ENCODE peak calls at places on chromosomes 7 and 10, in ten cellular contexts. G is upper lobe of right lung; B is cardiac fibroblast; C is CD4-positive, alpha-beta memory T cell; L is LoVo; R is OCI-M1; M is SK-N-SH; E is T-helper 1 cell; F is GM23248; I is endothelial cell of umbilical vein. Q is an unnamed sample.

GRCh38 chr7:148982596-148983219 is 45.6 kb downstream of the PDIA4 start:
- DNase-seq in G (no peak), B (peak), C (no peak), L (no peak), R (peak), M (peak), E (no peak), F (peak), I (peak), Q (peak)

GRCh38 chr10:87656431-87657072 is 3.1 kb upstream of the PAPSS2 start:
- DNase-seq in G (no peak), B (peak), C (peak), L (peak), R (peak), M (peak), E (peak), F (peak), I (peak), Q (peak)

GRCh38 chr7:38934536-38934935 is 25.5 kb upstream of the VPS41 start:
- DNase-seq in G (no peak), B (no peak), C (no peak), L (no peak), R (no peak), M (no peak), E (no peak), F (no peak), I (no peak), Q (no peak)

GRCh38 chr7:90288154-90288553 is 33.0 kb downstream of the FAM237B start:
- DNase-seq in G (no peak), B (no peak), C (no peak), L (no peak), R (no peak), M (no peak), E (no peak), F (no peak), I (no peak), Q (no peak)

GRCh38 chr7:125847706-125848105 is 918.1 kb upstream of the POT1 start:
- DNase-seq in G (no peak), B (no peak), C (no peak), L (no peak), R (no peak), M (no peak), E (no peak), F (no peak), I (no peak), Q (no peak)

GRCh38 chr10:122243560-122243959 is 27.5 kb upstream of the BTBD16 start:
- DNase-seq in G (no peak), B (peak), C (no peak), L (no peak), R (no peak), M (no peak), E (no peak), F (no peak), I (no peak), Q (no peak)

GRCh38 chr7:116377721-116378120 is 121.8 kb upstream of the CAV2 start:
- DNase-seq in G (no peak), B (no peak), C (no peak), L (no peak), R (no peak), M (no peak), E (no peak), F (no peak), I (no peak), Q (no peak)

GRCh38 chr10:5583525-5584175 is 58.9 kb downstream of the CALML3 start:
- DNase-seq in G (peak), B (peak), C (no peak), L (no peak), R (no peak), M (peak), E (no peak), F (no peak), I (no peak), Q (no peak)

GRCh38 chr10:26479766-26480492 is 41.8 kb downstream of the APBB1IP start:
- DNase-seq in G (no peak), B (no peak), C (peak), L (no peak), R (peak), M (no peak), E (no peak), F (no peak), I (no peak), Q (no peak)

GRCh38 chr10:86036544-86036831 is 330.1 kb downstream of the GRID1 start:
- DNase-seq in G (no peak), B (no peak), C (no peak), L (no peak), R (no peak), M (no peak), E (no peak), F (no peak), I (no peak), Q (no peak)

GRCh38 chr10:44756235-44756634 is 154.9 kb upstream of the TMEM72 start:
- DNase-seq in G (no peak), B (peak), C (no peak), L (no peak), R (no peak), M (no peak), E (no peak), F (peak), I (peak), Q (no peak)

GRCh38 chr7:91079491-91079890 is 184.7 kb upstream of the FZD1 start:
- DNase-seq in G (no peak), B (peak), C (no peak), L (no peak), R (no peak), M (no peak), E (no peak), F (peak), I (no peak), Q (no peak)

GRCh38 chr10:92240289-92241157 is 50.4 kb downstream of the CPEB3 start:
- DNase-seq in G (no peak), B (peak), C (peak), L (peak), R (peak), M (peak), E (peak), F (peak), I (peak), Q (peak)

GRCh38 chr7:138741453-138741735 is 40.2 kb upstream of the SVOPL start:
- DNase-seq in G (no peak), B (no peak), C (no peak), L (no peak), R (no peak), M (no peak), E (no peak), F (no peak), I (no peak), Q (no peak)

GRCh38 chr7:149494738-149495368 is 2.8 kb downstream of the ZNF746 start:
- DNase-seq in G (no peak), B (peak), C (no peak), L (no peak), R (peak), M (no peak), E (no peak), F (peak), I (no peak), Q (no peak)

GRCh38 chr10:110706690-110707098 is 62.6 kb downstream of the RBM20 start:
- DNase-seq in G (no peak), B (peak), C (no peak), L (peak), R (peak), M (no peak), E (no peak), F (peak), I (no peak), Q (no peak)

GRCh38 chr7:129438839-129439640 is 4.8 kb downstream of the STRIP2 start:
- DNase-seq in G (no peak), B (peak), C (no peak), L (peak), R (peak), M (no peak), E (no peak), F (peak), I (peak), Q (peak)

GRCh38 chr7:107934991-107935770 is 44.2 kb downstream of the DLD start:
- DNase-seq in G (no peak), B (no peak), C (no peak), L (no peak), R (no peak), M (no peak), E (no peak), F (peak), I (no peak), Q (no peak)

GRCh38 chr10:14707441-14707840 is 67.3 kb downstream of the FAM107B start:
- DNase-seq in G (no peak), B (peak), C (no peak), L (no peak), R (no peak), M (peak), E (no peak), F (no peak), I (no peak), Q (no peak)

GRCh38 chr10:65571011-65571570 is 1354.7 kb upstream of the LRRTM3 start:
- DNase-seq in G (no peak), B (peak), C (no peak), L (peak), R (peak), M (peak), E (no peak), F (no peak), I (peak), Q (peak)

GRCh38 chr7:108211382-108212201 is 81.4 kb upstream of the LAMB4 start:
- DNase-seq in G (no peak), B (peak), C (no peak), L (peak), R (peak), M (no peak), E (no peak), F (peak), I (peak), Q (peak)

GRCh38 chr7:99011706-99012404 is 132.1 kb downstream of the SMURF1 start:
- DNase-seq in G (no peak), B (no peak), C (no peak), L (no peak), R (no peak), M (no peak), E (no peak), F (no peak), I (no peak), Q (no peak)

GRCh38 chr7:148700693-148701092 is 2.0 kb downstream of the CUL1 start:
- DNase-seq in G (no peak), B (peak), C (peak), L (no peak), R (peak), M (peak), E (peak), F (peak), I (peak), Q (no peak)

GRCh38 chr10:108852211-108852610 is 1071.1 kb downstream of the XPNPEP1 start:
- DNase-seq in G (no peak), B (no peak), C (no peak), L (no peak), R (peak), M (no peak), E (no peak), F (no peak), I (no peak), Q (no peak)

GRCh38 chr7:143906895-143907294 is 4.9 kb upstream of the TCAF1 start:
- DNase-seq in G (no peak), B (no peak), C (no peak), L (no peak), R (no peak), M (no peak), E (no peak), F (no peak), I (no peak), Q (no peak)

GRCh38 chr7:118111347-118111746 is 72.6 kb upstream of the LSM8 start:
- DNase-seq in G (no peak), B (no peak), C (no peak), L (no peak), R (no peak), M (no peak), E (no peak), F (peak), I (no peak), Q (no peak)

GRCh38 chr10:28592953-28593352 is 60.0 kb downstream of the WAC start:
- DNase-seq in G (no peak), B (peak), C (no peak), L (peak), R (peak), M (no peak), E (no peak), F (peak), I (peak), Q (peak)

GRCh38 chr10:111347386-111348005 is 270.7 kb downstream of the ADRA2A start:
- DNase-seq in G (no peak), B (no peak), C (no peak), L (no peak), R (no peak), M (no peak), E (no peak), F (no peak), I (no peak), Q (no peak)

GRCh38 chr10:23630880-23631279 is 192.0 kb downstream of the OTUD1 start:
- DNase-seq in G (no peak), B (no peak), C (no peak), L (no peak), R (no peak), M (no peak), E (no peak), F (peak), I (no peak), Q (no peak)

GRCh38 chr10:99672884-99673283 is 13.6 kb downstream of the ENTPD7 start:
- DNase-seq in G (no peak), B (no peak), C (no peak), L (no peak), R (no peak), M (no peak), E (no peak), F (peak), I (no peak), Q (no peak)

GRCh38 chr10:47257396-47258120 is 42.4 kb upstream of the GDF10 start:
- DNase-seq in G (no peak), B (peak), C (peak), L (no peak), R (peak), M (no peak), E (no peak), F (peak), I (no peak), Q (no peak)

GRCh38 chr10:3172081-3172445 is 519 bp downstream of the PITRM1 start:
- DNase-seq in G (peak), B (peak), C (no peak), L (peak), R (peak), M (peak), E (no peak), F (peak), I (peak), Q (peak)

GRCh38 chr7:5557920-5558401 is 134.3 kb upstream of the TNRC18 start:
- DNase-seq in G (peak), B (peak), C (no peak), L (no peak), R (peak), M (peak), E (no peak), F (peak), I (no peak), Q (no peak)

GRCh38 chr10:44310762-44311562 is 73.9 kb downstream of the CXCL12 start:
- DNase-seq in G (peak), B (peak), C (peak), L (peak), R (peak), M (peak), E (peak), F (peak), I (peak), Q (peak)

GRCh38 chr10:44860811-44861751 is 50.1 kb upstream of the TMEM72 start:
- DNase-seq in G (no peak), B (peak), C (no peak), L (peak), R (no peak), M (no peak), E (no peak), F (peak), I (no peak), Q (peak)

GRCh38 chr10:132234860-132235259 is 48.1 kb downstream of the DPYSL4 start:
- DNase-seq in G (no peak), B (no peak), C (no peak), L (no peak), R (no peak), M (no peak), E (no peak), F (no peak), I (no peak), Q (no peak)

GRCh38 chr7:131618391-131618790 is 62.0 kb upstream of the PODXL start:
- DNase-seq in G (no peak), B (no peak), C (no peak), L (no peak), R (no peak), M (no peak), E (no peak), F (no peak), I (no peak), Q (no peak)